ENCODE peak calls at places on chromosomes 2 and 18, in six cellular contexts. N, L, M, H, R and X are unnamed samples.

GRCh38 chr2:237256845-237257244 is 157.1 kb downstream of the COL6A3 start:
- DNase-seq in L (peak), N (peak), H (no peak), R (no peak), M (no peak), X (peak)

GRCh38 chr2:96859338-96859649 is 1.5 kb upstream of the ANKRD39 start:
- DNase-seq in N (no peak), M (no peak), R (no peak), H (no peak), L (no peak), X (no peak)

GRCh38 chr18:74977041-74977440 is 231.9 kb downstream of the PTGR3 start:
- DNase-seq in M (no peak), H (no peak), N (no peak), R (no peak), L (no peak), X (no peak)

GRCh38 chr2:225354281-225354774 is 45.2 kb upstream of the NYAP2 start:
- DNase-seq in M (peak), L (peak), H (peak), N (peak), R (peak), X (peak)

GRCh38 chr2:179963626-179964025 is 43.5 kb downstream of the CWC22 start:
- DNase-seq in L (no peak), N (peak), M (no peak), R (no peak), H (no peak), X (peak)

GRCh38 chr2:206255003-206255402 is 19.5 kb upstream of the ZDBF2 start:
- DNase-seq in H (no peak), N (no peak), L (no peak), M (no peak), R (peak), X (no peak)

GRCh38 chr2:238510911-238511613 is 84.3 kb downstream of the ASB1 start:
- DNase-seq in N (no peak), M (no peak), R (no peak), L (no peak), H (no peak), X (no peak)

GRCh38 chr2:106117882-106118684 is 76.0 kb downstream of the UXS1 start:
- DNase-seq in H (no peak), R (no peak), L (no peak), N (peak), M (no peak), X (no peak)

GRCh38 chr2:40332096-40332826 is 119.6 kb downstream of the SLC8A1 start:
- DNase-seq in H (no peak), L (peak), R (no peak), N (peak), M (peak), X (peak)

GRCh38 chr2:1010373-1011017 is 59.8 kb downstream of the SNTG2 start:
- DNase-seq in N (no peak), M (peak), R (peak), L (peak), H (no peak), X (no peak)

GRCh38 chr2:171432969-171433762 is 624 bp downstream of the METTL8 start:
- DNase-seq in R (peak), H (peak), M (peak), L (peak), N (peak), X (peak)

GRCh38 chr2:67323209-67323991 is 73.7 kb upstream of the ETAA1 start:
- DNase-seq in L (no peak), N (no peak), M (peak), H (no peak), R (no peak), X (no peak)

GRCh38 chr2:218882866-218883366 is 2.3 kb downstream of the WNT10A start:
- DNase-seq in H (no peak), N (peak), R (no peak), M (peak), L (no peak), X (peak)

GRCh38 chr2:175049671-175050070 is 44.5 kb upstream of the CHN1 start:
- DNase-seq in H (no peak), R (no peak), M (no peak), L (no peak), N (peak), X (peak)

GRCh38 chr18:59249186-59249774 is 24.0 kb downstream of the RAX start:
- DNase-seq in M (peak), R (peak), N (peak), L (peak), H (peak), X (peak)

GRCh38 chr2:42844901-42845685 is 52.7 kb upstream of the HAAO start:
- DNase-seq in L (peak), M (no peak), N (no peak), H (no peak), R (no peak), X (peak)

GRCh38 chr2:147108553-147108952 is 736.3 kb upstream of the ACVR2A start:
- DNase-seq in N (peak), L (no peak), M (no peak), R (no peak), H (no peak), X (peak)

GRCh38 chr2:149924028-149924427 is 336.5 kb upstream of the MMADHC start:
- DNase-seq in N (peak), R (no peak), M (no peak), L (no peak), H (no peak), X (peak)

GRCh38 chr2:120914839-120915521 is 179.3 kb downstream of the GLI2 start:
- DNase-seq in L (no peak), H (no peak), R (no peak), M (no peak), N (peak), X (peak)

GRCh38 chr2:234329202-234329930 is 167.5 kb downstream of the ARL4C start:
- DNase-seq in M (no peak), R (no peak), L (no peak), H (no peak), N (peak), X (peak)

GRCh38 chr18:8386981-8387380 is 222.3 kb upstream of the RAB12 start:
- DNase-seq in H (no peak), R (no peak), M (no peak), L (no peak), N (no peak), X (no peak)

GRCh38 chr2:144094408-144095151 is 425.3 kb downstream of the ZEB2 start:
- DNase-seq in L (no peak), R (no peak), N (no peak), M (no peak), H (no peak), X (no peak)

GRCh38 chr2:167509585-167509984 is 621.3 kb downstream of the XIRP2 start:
- DNase-seq in H (no peak), M (no peak), N (peak), R (peak), L (peak), X (peak)

GRCh38 chr18:58105206-58105907 is 61.3 kb downstream of the NEDD4L start:
- DNase-seq in H (no peak), R (no peak), L (no peak), M (no peak), N (no peak), X (no peak)

GRCh38 chr2:135475128-135475527 is 55.9 kb downstream of the ZRANB3 start:
- DNase-seq in M (no peak), H (no peak), L (no peak), N (no peak), R (no peak), X (no peak)

GRCh38 chr18:72867721-72868665 is at the start of gene NETO1:
- DNase-seq in M (peak), R (peak), N (peak), L (no peak), H (no peak), X (no peak)

GRCh38 chr2:222448806-222449205 is 24.5 kb downstream of the SGPP2 start:
- DNase-seq in N (no peak), H (no peak), M (no peak), R (no peak), L (peak), X (peak)

GRCh38 chr2:160816916-160817315 is 323.3 kb upstream of the RBMS1 start:
- DNase-seq in N (peak), M (no peak), R (no peak), L (no peak), H (no peak), X (no peak)

GRCh38 chr2:20609349-20609994 is 41.4 kb downstream of the HS1BP3 start:
- DNase-seq in L (peak), H (no peak), R (no peak), N (peak), M (no peak), X (peak)

GRCh38 chr2:170335351-170335750 is 157.4 kb downstream of the MYO3B start:
- DNase-seq in H (no peak), L (no peak), N (no peak), R (no peak), M (no peak), X (no peak)

GRCh38 chr2:126643431-126643830 is 12.5 kb upstream of the GYPC start:
- DNase-seq in M (no peak), H (no peak), N (no peak), R (peak), L (no peak), X (no peak)

GRCh38 chr2:128389521-128389920 is 70.9 kb upstream of the HS6ST1 start:
- DNase-seq in R (no peak), N (no peak), H (no peak), L (no peak), M (no peak), X (no peak)

GRCh38 chr18:61606759-61607158 is 273.5 kb downstream of the CDH20 start:
- DNase-seq in L (peak), M (no peak), H (peak), R (peak), N (peak), X (peak)

GRCh38 chr2:148814143-148814852 is 60.7 kb upstream of the KIF5C start:
- DNase-seq in R (no peak), N (peak), M (no peak), L (no peak), H (no peak), X (peak)

DNA sequence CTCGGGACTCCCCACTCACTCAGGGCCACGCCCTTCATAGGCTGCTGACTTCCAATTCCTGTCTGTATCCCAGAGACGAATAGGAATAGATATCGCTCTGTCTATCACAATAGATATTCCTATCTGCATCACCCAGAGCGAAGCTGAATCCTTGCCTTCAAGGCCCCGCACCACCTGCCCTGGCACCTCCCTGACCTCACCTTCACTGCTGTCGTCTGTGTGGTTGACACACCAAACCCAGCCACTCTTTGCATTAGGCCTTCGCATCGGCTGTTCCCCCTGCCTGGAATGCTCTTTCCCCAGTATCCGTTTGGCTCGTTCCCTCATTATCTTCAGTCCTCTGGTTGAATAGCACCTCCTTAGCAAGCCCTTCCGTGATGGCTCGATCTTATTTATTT is 43.5 kb downstream of the ATOH8 start:
- DNase-seq in N (no peak), M (no peak), R (no peak), H (no peak), L (no peak), X (no peak)
- H3K4me3 ChIP-seq in N (no peak), M (no peak), R (no peak), H (no peak), L (no peak), X (no peak)

GRCh38 chr18:76364282-76365259 is 130.5 kb downstream of the ZNF516 start:
- DNase-seq in L (no peak), M (no peak), R (no peak), H (no peak), N (no peak), X (no peak)
- H2AFZ ChIP-seq in L (no peak), M (no peak), R (no peak), H (no peak), N (no peak), X (no peak)

GRCh38 chr2:195923889-195924288 is 144.7 kb downstream of the DNAH7 start:
- DNase-seq in N (no peak), M (no peak), L (no peak), H (no peak), R (no peak), X (no peak)
- TF ChIP-seq EZH2phosphoT487 in N (no peak), M (no peak), L (no peak), H (no peak), R (no peak), X (no peak)

GRCh38 chr18:24535831-24536230 is 75.4 kb downstream of the HRH4 start:
- DNase-seq in N (no peak), R (no peak), M (no peak), H (no peak), L (no peak), X (peak)

GRCh38 chr18:24528857-24529256 is 68.4 kb downstream of the HRH4 start:
- DNase-seq in M (no peak), H (no peak), N (no peak), L (no peak), R (no peak), X (no peak)

GRCh38 chr18:24534737-24535136 is 74.3 kb downstream of the HRH4 start:
- DNase-seq in L (no peak), M (no peak), H (no peak), R (no peak), N (no peak), X (no peak)

GRCh38 chr18:24534271-24534670 is 73.8 kb downstream of the HRH4 start:
- DNase-seq in R (no peak), M (no peak), L (no peak), N (no peak), H (no peak), X (no peak)

GRCh38 chr18:24530630-24531111 is 70.2 kb downstream of the HRH4 start:
- DNase-seq in N (peak), M (no peak), L (peak), R (no peak), H (peak), X (peak)
- H3K4me3 ChIP-seq in N (no peak), M (no peak), L (no peak), R (no peak), H (no peak), X (peak)